ENCODE peak calls at places on chromosomes 1 and 21, in six cellular contexts. C, T, W, P, G and V are unnamed samples.

GRCh38 chr1:22930235-22930912 is 42.3 kb downstream of the LACTBL1 start:
- DNase-seq in P (no peak), W (peak; percentile 17), G (peak; percentile 54), C (peak; percentile 28), T (no peak), V (no peak)

GRCh38 chr1:114350731-114351445 is 160.1 kb downstream of the TRIM33 start:
- DNase-seq in G (no peak), W (no peak), T (no peak), P (no peak), C (no peak), V (no peak)

GRCh38 chr1:247173431-247173830 is 1.6 kb upstream of the ZNF124 start:
- DNase-seq in W (no peak), T (no peak), P (no peak), C (no peak), G (no peak), V (no peak)

GRCh38 chr1:88562991-88563390 is 121.1 kb upstream of the PKN2 start:
- DNase-seq in C (no peak), G (no peak), W (no peak), T (no peak), P (no peak), V (no peak)

GRCh38 chr21:32184059-32184458 is 94.8 kb downstream of the MIS18A start:
- DNase-seq in G (no peak), T (no peak), C (no peak), W (no peak), P (no peak), V (no peak)

GRCh38 chr1:11526071-11526895 is 47.3 kb downstream of the DISP3 start:
- DNase-seq in T (no peak), P (peak; percentile 3), G (no peak), W (no peak), C (no peak), V (no peak)

GRCh38 chr21:18117116-18117515 is 127.5 kb upstream of the CHODL start:
- DNase-seq in W (no peak), P (no peak), G (no peak), T (no peak), C (no peak), V (no peak)

GRCh38 chr1:64861611-64862010 is 104.7 kb downstream of the JAK1 start:
- DNase-seq in G (no peak), C (peak; percentile 26), W (peak; percentile 16), P (no peak), T (no peak), V (no peak)

GRCh38 chr1:185328204-185328728 is 11.2 kb upstream of the IVNS1ABP start:
- DNase-seq in G (no peak), C (no peak), T (no peak), W (no peak), P (no peak), V (no peak)

GRCh38 chr1:50993645-50994044 is 23.6 kb downstream of the CDKN2C start:
- DNase-seq in W (no peak), C (no peak), P (no peak), T (no peak), G (no peak), V (no peak)
- H3K4me3 ChIP-seq in W (no peak overlapping the region), C (no peak overlapping the region), P (no peak overlapping the region), T (no peak overlapping the region), G (no peak overlapping the region), V (no peak overlapping the region)

DNA sequence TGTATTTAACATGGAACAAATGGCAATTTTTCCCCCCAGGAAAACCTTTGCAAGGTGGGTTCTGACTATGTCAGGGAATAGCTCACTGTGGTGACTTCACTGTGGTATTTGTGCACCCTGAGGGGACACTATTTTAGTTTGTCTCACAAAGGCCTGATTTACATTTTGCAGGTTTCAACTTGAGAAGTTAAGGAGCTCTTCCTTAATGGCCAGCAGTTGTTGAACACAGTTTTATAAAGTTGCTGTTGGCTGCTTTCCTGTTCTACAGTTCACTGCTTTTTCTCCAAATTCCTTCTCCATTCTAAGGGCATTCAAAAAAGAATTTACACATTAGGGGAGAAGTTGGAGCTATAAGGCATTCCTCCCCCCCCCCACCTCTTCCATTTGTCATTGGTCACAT is 4.6 kb downstream of the LAMC1 start:
- DNase-seq in G (no peak), T (no peak), C (no peak), W (no peak), P (no peak), V (no peak)
- H3K4me3 ChIP-seq in G (no peak overlapping the region), T (no peak overlapping the region), C (no peak overlapping the region), W (peak overlapping the region; percentile 64), P (peak overlapping the region; percentile 6), V (no peak overlapping the region)

DNA sequence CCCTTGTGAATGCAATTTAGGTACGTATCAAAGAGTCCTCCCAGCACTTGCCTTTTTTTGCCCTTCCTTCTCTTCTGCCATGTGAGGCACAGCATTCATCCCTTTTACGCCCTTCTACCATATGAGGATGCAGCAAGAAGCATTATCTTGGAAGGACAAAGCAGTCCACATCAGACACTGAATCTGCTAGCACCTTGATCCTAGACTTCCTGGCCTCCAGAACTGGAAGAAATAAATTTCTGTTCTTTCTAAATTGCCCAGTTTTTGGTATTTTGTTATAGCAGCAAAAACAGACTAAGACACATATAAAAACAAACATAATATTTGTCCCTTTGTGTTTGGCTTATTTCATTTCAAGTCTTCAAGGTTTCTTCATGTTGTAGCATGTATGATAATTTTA is 20.1 kb downstream of the EPS15 start:
- DNase-seq in W (no peak), T (no peak), C (no peak), G (no peak), P (no peak), V (no peak)
- H3K4me3 ChIP-seq in W (no peak overlapping the region), T (no peak overlapping the region), C (no peak overlapping the region), G (no peak overlapping the region), P (no peak overlapping the region), V (no peak overlapping the region)

DNA sequence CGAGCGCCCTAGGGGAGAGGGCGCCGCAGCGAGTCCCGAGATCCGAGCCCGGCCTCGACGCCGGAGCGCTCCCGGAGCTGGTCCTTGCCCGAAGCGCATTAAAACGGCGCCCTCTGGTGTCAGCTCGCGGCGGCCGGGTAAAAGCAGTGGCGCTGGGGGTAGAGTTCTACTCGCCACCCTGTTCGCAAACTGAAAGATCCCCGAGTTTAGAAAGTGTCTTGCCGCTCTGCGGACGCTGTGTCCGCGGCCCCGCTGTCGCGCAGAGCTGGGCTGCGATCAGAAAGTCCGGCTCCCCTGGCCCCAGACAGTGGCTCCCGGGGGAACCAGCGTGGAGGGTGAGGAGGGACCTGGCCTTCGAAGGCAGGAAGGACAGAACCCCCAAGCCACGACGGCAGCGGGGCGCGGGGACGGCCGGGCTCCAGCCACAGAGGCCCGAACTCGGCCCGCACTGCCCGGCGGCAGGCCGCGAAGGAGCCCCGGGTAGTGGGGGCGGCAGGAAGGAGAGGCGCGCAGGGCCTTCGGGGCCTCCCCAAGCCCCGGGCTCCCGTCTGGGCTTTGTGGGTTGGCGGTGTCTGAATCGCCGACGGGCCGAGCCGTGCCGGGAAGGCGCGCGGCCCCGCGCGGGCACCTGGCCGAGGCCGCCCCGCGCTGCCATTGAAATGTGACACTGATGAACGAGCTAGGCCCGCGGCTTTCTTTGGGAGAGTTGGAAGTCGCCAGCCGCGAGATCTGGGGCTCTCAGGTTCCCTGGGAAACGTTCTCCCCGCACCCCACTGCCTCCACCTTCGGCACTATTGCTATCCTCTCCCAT is 39.1 kb upstream of the NFIA start:
- DNase-seq in C (peak; percentile 70), W (peak; percentile 67), P (peak; percentile 89), G (peak; percentile 93), T (peak; percentile 95), V (no peak)
- H3K4me3 ChIP-seq in C (peak overlapping the region; percentile 45), W (peak overlapping the region; percentile 41), P (peak overlapping the region; percentile 55), G (peak overlapping the region; percentile 60), T (peak overlapping the region; percentile 13), V (peak overlapping the region; percentile 13)

GRCh38 chr1:223011230-223011856 is 131.7 kb downstream of the TLR5 start:
- DNase-seq in G (no peak), P (no peak), C (peak; percentile 32), T (no peak), W (no peak), V (no peak)
- H3K4me3 ChIP-seq in G (no peak overlapping the region), P (no peak overlapping the region), C (no peak overlapping the region), T (no peak overlapping the region), W (no peak overlapping the region), V (no peak overlapping the region)

GRCh38 chr1:226371866-226372490 is 35.9 kb downstream of the PARP1 start:
- DNase-seq in G (no peak), T (no peak), P (no peak), C (no peak), W (no peak), V (no peak)
- H3K4me3 ChIP-seq in G (no peak overlapping the region), T (no peak overlapping the region), P (no peak overlapping the region), C (no peak overlapping the region), W (no peak overlapping the region), V (no peak overlapping the region)

DNA sequence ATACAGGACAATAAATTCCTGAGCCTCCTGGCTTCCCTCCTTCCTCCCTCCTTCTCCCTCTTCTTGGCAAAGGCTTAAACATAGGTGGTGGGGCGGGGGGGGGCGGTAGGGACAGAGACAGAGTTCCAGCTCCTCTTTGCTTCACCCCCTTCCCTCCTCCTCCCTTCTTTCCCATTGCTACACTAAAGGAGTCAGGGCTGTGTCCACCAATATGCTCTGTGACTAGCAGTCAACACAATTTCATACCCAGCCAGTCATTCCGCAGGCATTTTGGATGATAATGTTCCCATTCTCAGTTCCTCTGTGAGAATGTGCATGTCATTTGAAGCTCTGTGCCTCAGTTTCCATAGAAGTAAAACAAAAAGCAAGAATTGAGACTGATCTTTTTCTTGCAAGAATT is 1.7 kb downstream of the LMOD1 start:
- DNase-seq in P (no peak), G (no peak), C (no peak), W (no peak), T (no peak), V (no peak)
- H3K4me3 ChIP-seq in P (peak overlapping the region; percentile 92), G (peak overlapping the region; percentile 51), C (peak overlapping the region; percentile 58), W (peak overlapping the region; percentile 79), T (peak overlapping the region; percentile 77), V (no peak overlapping the region)

GRCh38 chr1:231026576-231026975 is 13.5 kb downstream of the FAM89A start:
- DNase-seq in C (no peak), T (no peak), G (no peak), P (no peak), W (no peak), V (no peak)
- H3K4me3 ChIP-seq in C (no peak overlapping the region), T (no peak overlapping the region), G (no peak overlapping the region), P (no peak overlapping the region), W (no peak overlapping the region), V (no peak overlapping the region)

GRCh38 chr1:93680121-93681094 is 1.2 kb downstream of the BCAR3 start:
- DNase-seq in C (peak; percentile 89), G (peak; percentile 87), P (peak; percentile 91), W (peak; percentile 88), T (peak; percentile 86), V (peak; percentile 68)
- H3K4me3 ChIP-seq in C (peak overlapping the region; percentile 75), G (peak overlapping the region; percentile 87), P (peak overlapping the region; percentile 75), W (peak overlapping the region; percentile 75), T (peak overlapping the region; percentile 57), V (peak overlapping the region; percentile 72)

GRCh38 chr1:67609942-67610341 is 75.1 kb upstream of the GADD45A start:
- DNase-seq in C (no peak), G (no peak), P (no peak), W (no peak), T (no peak), V (no peak)
- H3K4me3 ChIP-seq in C (no peak overlapping the region), G (no peak overlapping the region), P (no peak overlapping the region), W (no peak overlapping the region), T (no peak overlapping the region), V (no peak overlapping the region)